ENCODE peak calls at places on chromosomes 16 and 17, in four cellular contexts. K is NCI-H1105 treated with DMSO at 0.1 percent for 48 hours, H is AG04450, V is nephron progenitor cell. W is an unnamed sample.

GRCh38 chr16:67013238-67013822 is 15.6 kb upstream of the CBFB start:
- DNase-seq in H (no peak), V (no peak), K (peak), W (no peak)

GRCh38 chr17:77475012-77475976 is 334.5 kb downstream of the SEC14L1 start:
- DNase-seq in V (no peak), H (peak), K (no peak), W (no peak)

GRCh38 chr17:37607637-37608368 is 1.4 kb downstream of the SYNRG start:
- DNase-seq in V (no peak), K (no peak), H (no peak), W (no peak)

GRCh38 chr17:7560172-7561027 is 1.3 kb upstream of the SENP3 start:
- DNase-seq in K (no peak), H (no peak), V (peak), W (no peak)

GRCh38 chr17:7239091-7240027 is at the start of gene PHF23:
- DNase-seq in V (peak), K (peak), H (peak), W (peak)

GRCh38 chr17:70780031-70780430 is 610.7 kb downstream of the KCNJ2 start:
- DNase-seq in V (no peak), K (no peak), H (no peak), W (no peak)

GRCh38 chr16:5024632-5025031 is 9.1 kb downstream of the NAGPA start:
- DNase-seq in K (peak), V (no peak), H (no peak), W (no peak)

GRCh38 chr16:28126684-28127620 is 63.4 kb upstream of the GSG1L start:
- DNase-seq in K (no peak), V (no peak), H (no peak), W (no peak)

GRCh38 chr16:54921229-54921824 is 9.3 kb upstream of the IRX5 start:
- DNase-seq in K (peak), V (no peak), H (no peak), W (no peak)

W was measured in AG09319.